ENCODE peak calls at places on chromosomes 3 and 15, in four cellular contexts. O is fibroblast of pulmonary artery, P is tibial nerve, J is neural crest cell. T is an unnamed sample.

GRCh38 chr3:149620291-149621020 is 37.4 kb downstream of the WWTR1 start:
- DNase-seq in J (no peak), P (no peak), O (peak), T (no peak)

GRCh38 chr3:155083313-155083905 is 3.3 kb downstream of the MME start:
- DNase-seq in P (no peak), J (no peak), O (no peak), T (no peak)

GRCh38 chr3:16484216-16484615 is 29.3 kb downstream of the RFTN1 start:
- DNase-seq in J (no peak), P (peak), O (peak), T (no peak)

GRCh38 chr3:149507491-149508324 is 33.2 kb downstream of the TM4SF4 start:
- DNase-seq in P (no peak), J (no peak), O (peak), T (no peak)

GRCh38 chr3:52775877-52776276 is 1.5 kb upstream of the ITIH1 start:
- DNase-seq in J (no peak), P (no peak), O (no peak), T (no peak)

GRCh38 chr3:36763850-36764703 is at the start of gene DCLK3:
- DNase-seq in J (peak), P (no peak), O (no peak), T (peak)

GRCh38 chr3:66153471-66153870 is 67.3 kb upstream of the SLC25A26 start:
- DNase-seq in J (no peak), P (no peak), O (peak), T (no peak)

GRCh38 chr3:119427669-119428068 is 35.7 kb downstream of the TMEM39A start:
- DNase-seq in J (no peak), P (no peak), O (peak), T (no peak)

GRCh38 chr15:88630141-88630721 is 8.6 kb upstream of the ISG20 start:
- DNase-seq in J (no peak), O (no peak), P (no peak), T (no peak)

GRCh38 chr3:110352841-110353595 is 718.6 kb upstream of the NECTIN3 start:
- DNase-seq in P (no peak), J (no peak), O (no peak), T (no peak)

GRCh38 chr3:57026918-57027317 is 33.5 kb upstream of the SPATA12 start:
- DNase-seq in J (no peak), O (peak), P (no peak), T (no peak)

GRCh38 chr15:58348095-58348812 is 83.5 kb upstream of the LIPC start:
- DNase-seq in J (no peak), O (no peak), P (no peak), T (no peak)

GRCh38 chr3:77456881-77457280 is 417.0 kb downstream of the ROBO2 start:
- DNase-seq in P (no peak), O (no peak), J (no peak), T (no peak)

GRCh38 chr15:99962006-99962561 is 228.8 kb upstream of the LYSMD4 start:
- DNase-seq in P (no peak), O (no peak), J (no peak), T (no peak)

GRCh38 chr3:63141-63845 is 133.3 kb upstream of the CHL1 start:
- DNase-seq in J (no peak), O (peak), P (peak), T (no peak)

GRCh38 chr15:31302778-31303433 is 23.7 kb upstream of the KLF13 start:
- DNase-seq in O (no peak), P (no peak), J (no peak), T (no peak)
- TF ChIP-seq CTCF in O (no peak), P (no peak), J (no peak), T (no peak)

GRCh38 chr3:134803051-134803505 is 8.0 kb downstream of the EPHB1 start:
- DNase-seq in P (no peak), J (no peak), O (no peak), T (no peak)

GRCh38 chr3:134799393-134799792 is 4.3 kb downstream of the EPHB1 start:
- DNase-seq in O (no peak), J (no peak), P (no peak), T (no peak)

GRCh38 chr3:134802428-134803050 is 7.5 kb downstream of the EPHB1 start:
- DNase-seq in P (no peak), J (no peak), O (no peak), T (no peak)

GRCh38 chr3:134803652-134804051 is 8.6 kb downstream of the EPHB1 start:
- DNase-seq in P (no peak), O (no peak), J (no peak), T (no peak)

GRCh38 chr3:134801204-134801958 is 6.3 kb downstream of the EPHB1 start:
- DNase-seq in O (no peak), P (no peak), J (no peak), T (no peak)
- TF ChIP-seq CTCF in O (no peak), P (no peak), J (no peak), T (no peak)

DNA sequence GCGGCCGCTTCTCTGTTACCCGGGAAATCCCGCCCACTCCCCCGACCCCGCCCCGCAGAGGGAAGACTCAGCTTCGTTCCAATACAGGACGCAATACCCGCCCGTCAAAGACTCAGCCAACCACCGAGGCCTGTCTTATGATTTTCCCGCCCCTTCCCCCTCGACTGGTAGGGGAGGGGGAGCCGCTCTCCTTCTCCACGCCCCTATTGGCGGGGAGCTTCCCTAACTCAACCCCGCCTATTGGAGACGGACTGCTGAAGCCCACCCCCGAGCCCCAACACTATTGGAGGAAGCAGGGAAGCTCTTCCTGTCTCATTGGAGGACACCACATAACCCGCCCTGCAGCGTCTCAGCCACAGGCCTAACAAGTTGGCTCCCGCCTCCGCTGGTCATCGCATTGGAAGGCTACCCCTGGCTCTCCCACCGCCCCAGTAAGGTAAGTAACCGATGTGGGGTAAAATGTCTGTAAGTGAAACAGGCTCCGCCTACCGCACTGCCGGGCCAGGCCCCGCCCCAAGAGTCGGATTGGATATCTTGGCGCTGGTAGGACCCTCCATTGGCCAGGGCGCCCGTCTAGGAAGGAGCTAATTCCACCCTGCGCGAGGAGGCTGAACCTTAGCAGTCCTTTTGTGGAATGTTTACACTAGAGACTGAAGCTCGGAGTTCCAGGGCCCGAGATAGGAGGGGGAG is at the start of gene SIN3A:
- DNase-seq in O (peak), P (peak), J (peak), T (peak)
- TF ChIP-seq CTCF in O (no peak), P (no peak), J (no peak), T (no peak)

GRCh38 chr3:31232049-31233040 is 300.4 kb upstream of the STT3B start:
- DNase-seq in J (no peak), P (no peak), O (peak), T (no peak)
- TF ChIP-seq CTCF in J (no peak), P (no peak), O (no peak), T (no peak)

T was measured in nephron progenitor cell.